ENCODE peak calls at places on chromosomes 2 and 18, in four cellular contexts. Z is HepG2, P is GM12878, G is HEK293T. T is an unnamed sample.

GRCh38 chr18:49024808-49025361 is 74.1 kb upstream of the SMAD7 start:
- DNase-seq in G (no peak), Z (no peak), P (no peak), T (no peak)

GRCh38 chr2:232976176-232976575 is 36.9 kb downstream of the NGEF start:
- DNase-seq in G (no peak), Z (no peak), P (no peak), T (no peak)

GRCh38 chr2:15840173-15840572 is 100.2 kb upstream of the MYCN start:
- DNase-seq in Z (no peak), P (no peak), G (no peak), T (no peak)

GRCh38 chr2:236051803-236052202 is 116.4 kb downstream of the GBX2 start:
- DNase-seq in P (no peak), G (no peak), Z (no peak), T (no peak)

GRCh38 chr2:60867007-60867406 is 14.4 kb upstream of the REL start:
- DNase-seq in P (no peak), G (no peak), Z (no peak), T (no peak)

GRCh38 chr18:45690975-45691815 is 32.8 kb upstream of the SLC14A1 start:
- DNase-seq in Z (peak), G (peak), P (no peak), T (peak)

GRCh38 chr2:127526142-127526939 is at the start of gene IWS1:
- DNase-seq in Z (peak), G (peak), P (peak), T (peak)

GRCh38 chr2:101309211-101309700 is 755 bp upstream of the RNF149 start:
- DNase-seq in G (no peak), Z (no peak), P (no peak), T (no peak)

GRCh38 chr18:60556326-60556725 is 183.8 kb upstream of the MC4R start:
- DNase-seq in G (no peak), Z (no peak), P (no peak), T (no peak)

GRCh38 chr2:231037202-231037730 is at the start of gene C2orf72:
- DNase-seq in P (no peak), G (peak), Z (no peak), T (peak)

DNA sequence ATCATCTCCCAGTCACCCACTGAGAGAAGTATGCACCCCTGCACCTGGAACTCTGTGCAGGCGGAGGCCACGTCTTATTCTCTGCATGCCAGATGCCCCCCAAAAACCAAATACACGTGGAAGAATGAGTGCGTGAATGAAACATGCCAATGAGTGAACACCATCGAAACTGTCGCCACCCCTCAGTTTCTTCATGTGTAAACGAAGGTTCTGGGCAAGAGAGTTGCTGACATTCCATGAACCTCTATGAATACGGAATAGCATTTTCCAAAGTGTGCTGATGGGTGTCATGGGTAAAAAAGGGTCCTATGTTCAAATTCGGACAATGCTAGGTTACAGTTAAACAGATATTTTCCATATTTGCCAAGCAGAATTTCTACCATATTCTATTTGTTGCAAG is 19.8 kb downstream of the FER1L5 start:
- DNase-seq in G (no peak), P (no peak), Z (no peak), T (no peak)
- TF ChIP-seq TARDBP in G (no peak), P (no peak), Z (no peak), T (no peak)

DNA sequence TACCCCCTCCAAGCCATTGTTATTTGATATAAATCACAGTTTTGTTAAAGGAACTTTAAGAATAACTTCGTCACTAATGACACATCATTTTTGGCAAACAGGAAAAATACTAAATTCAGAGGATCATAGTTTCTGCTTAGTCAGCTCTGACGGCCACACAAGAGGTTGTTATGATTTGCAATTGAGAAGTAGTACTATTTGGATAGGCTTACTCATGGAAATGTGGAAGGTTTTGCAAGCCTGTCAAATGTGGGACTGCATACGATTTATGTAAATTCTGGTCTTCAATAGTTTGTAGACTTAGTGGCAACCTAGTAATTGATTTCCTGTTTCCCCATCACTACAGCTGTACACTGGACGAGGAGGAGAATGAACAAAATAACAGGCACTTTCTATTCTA is 108.1 kb downstream of the ARHGEF33 start:
- DNase-seq in G (no peak), P (no peak), Z (peak), T (no peak)
- TF ChIP-seq TARDBP in G (no peak), P (no peak), Z (no peak), T (no peak)

DNA sequence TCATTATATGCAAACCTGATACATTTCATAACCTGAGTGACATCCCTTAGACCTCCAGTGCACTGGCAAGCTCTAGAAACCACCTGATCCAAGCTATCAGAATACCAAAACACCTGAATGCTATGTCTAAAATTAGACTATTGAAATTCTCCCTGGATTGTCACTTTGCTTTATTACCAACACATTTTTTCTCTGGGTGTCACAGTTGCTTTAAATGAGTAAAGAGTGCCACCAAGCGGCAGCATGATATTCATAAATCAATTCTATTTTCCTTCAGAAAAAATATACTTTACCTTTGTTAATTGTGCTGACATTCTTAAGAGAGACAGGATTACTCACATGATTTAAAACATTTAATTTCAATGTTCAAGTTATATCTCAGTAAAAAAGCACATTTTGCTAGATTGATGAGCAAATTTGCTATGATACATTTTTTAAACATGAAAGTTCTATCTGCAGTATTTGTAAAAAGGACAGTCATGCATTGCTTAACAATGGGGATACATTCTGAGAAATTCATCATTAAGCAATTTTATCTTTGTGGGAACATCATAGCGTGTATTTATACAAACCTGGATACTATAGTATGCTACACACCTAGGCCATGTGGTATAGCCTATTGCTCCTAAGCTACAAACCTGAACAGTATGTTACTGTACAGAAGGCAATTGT is 338.4 kb upstream of the SLC39A10 start:
- DNase-seq in P (no peak), Z (peak), G (peak), T (peak)
- TF ChIP-seq TARDBP in P (no peak), Z (no peak), G (no peak), T (no peak)

DNA sequence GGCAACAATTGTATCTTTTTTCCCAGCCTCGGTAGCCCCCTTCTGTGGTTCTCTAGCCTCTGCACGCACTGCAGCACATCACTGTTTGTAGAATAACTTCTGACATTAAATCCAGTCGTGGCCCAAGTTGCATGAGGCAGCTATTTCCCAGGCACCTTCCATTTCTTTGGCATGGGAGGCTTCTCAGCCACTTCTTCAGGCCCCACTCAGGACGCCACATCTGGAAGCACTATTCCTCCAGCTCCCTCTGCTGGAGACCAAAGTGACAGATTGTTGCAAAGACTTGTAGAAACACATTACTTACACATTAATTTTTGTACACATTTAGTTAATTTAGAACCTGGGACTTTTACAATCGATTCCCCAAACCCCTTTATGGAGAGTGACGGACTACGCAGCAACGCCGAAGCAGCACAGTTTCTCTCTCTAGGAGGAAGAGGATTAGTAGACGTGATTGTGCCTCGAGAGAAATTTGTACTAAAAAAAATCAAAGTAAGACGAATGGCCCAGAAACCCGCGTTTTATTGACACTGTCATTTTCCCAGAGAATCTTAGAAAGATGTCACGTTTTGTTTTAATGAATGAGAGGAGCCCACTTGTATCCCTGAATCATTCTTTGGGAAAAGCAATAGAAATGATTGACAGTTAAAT is 57.8 kb upstream of the RGPD5 start:
- DNase-seq in Z (peak), P (no peak), G (peak), T (no peak)
- TF ChIP-seq TARDBP in Z (no peak), P (no peak), G (no peak), T (no peak)

GRCh38 chr18:63206433-63207153 is 113.0 kb downstream of the BCL2 start:
- DNase-seq in P (no peak), Z (no peak), G (no peak), T (no peak)
- TF ChIP-seq TARDBP in P (no peak), Z (no peak), G (no peak), T (no peak)